ENCODE peak calls at places on chromosomes 4 and X, in seven cellular contexts. U is HepG2, L is A549, F is WTC11, N is endothelial cell of umbilical vein, D is HCT116, S is K562. P is an unnamed sample.

GRCh38 chr4:77911091-77911490 is 48.5 kb downstream of the MRPL1 start:
- DNase-seq in N (no peak), U (no peak), D (no peak), F (no peak), S (no peak), L (no peak), P (no peak)

GRCh38 chr4:114005569-114006442 is 26.4 kb upstream of the ARSJ start:
- DNase-seq in U (no peak), D (no peak), L (no peak), N (peak), F (no peak), S (no peak), P (no peak)

GRCh38 chrX:135591871-135592270 is 71.4 kb downstream of the INTS6L start:
- DNase-seq in L (no peak), N (no peak), D (no peak), U (no peak), F (no peak), S (no peak), P (no peak)

GRCh38 chr4:139274790-139275189 is 5.2 kb downstream of the MGARP start:
- DNase-seq in D (no peak), L (no peak), F (no peak), N (no peak), U (no peak), S (no peak), P (no peak)

GRCh38 chr4:181528570-181529184 is 714.5 kb upstream of the TENM3 start:
- DNase-seq in U (peak), L (peak), N (no peak), F (peak), D (peak), S (peak), P (peak)

GRCh38 chr4:5660185-5660584 is 48.2 kb downstream of the EVC2 start:
- DNase-seq in F (no peak), L (no peak), U (no peak), N (no peak), D (no peak), S (no peak), P (no peak)

GRCh38 chr4:8392591-8393190 is 47.8 kb downstream of the ACOX3 start:
- DNase-seq in L (no peak), D (no peak), F (no peak), N (peak), S (no peak), U (no peak), P (no peak)

GRCh38 chr4:53781614-53782467 is 190.6 kb upstream of the LNX1 start:
- DNase-seq in F (no peak), S (no peak), N (peak), U (peak), D (no peak), L (peak), P (no peak)

GRCh38 chrX:39874202-39874816 is 223.4 kb downstream of the BCOR start:
- DNase-seq in U (no peak), S (no peak), F (no peak), D (no peak), N (peak), L (no peak), P (no peak)

GRCh38 chr4:10006604-10007435 is 14.5 kb downstream of the SLC2A9 start:
- DNase-seq in D (peak), N (peak), U (peak), L (peak), S (no peak), F (no peak), P (no peak)

GRCh38 chr4:140935259-140935658 is 179.1 kb upstream of the TBC1D9 start:
- DNase-seq in N (no peak), U (no peak), S (no peak), F (no peak), L (no peak), D (no peak), P (peak)

GRCh38 chrX:83845397-83845796 is 15.5 kb upstream of the CYLC1 start:
- DNase-seq in L (peak), N (peak), D (peak), F (no peak), U (peak), S (peak), P (peak)

GRCh38 chrX:20059467-20060128 is 57.1 kb downstream of the MAP7D2 start:
- DNase-seq in L (no peak), S (no peak), N (no peak), F (no peak), D (no peak), U (no peak), P (no peak)

GRCh38 chr4:40550900-40551546 is 78.6 kb downstream of the RBM47 start:
- DNase-seq in S (peak), D (peak), U (peak), N (peak), L (peak), F (no peak), P (no peak)

GRCh38 chr4:144575181-144575580 is 70.8 kb upstream of the HHIP start:
- DNase-seq in D (no peak), F (no peak), L (no peak), N (peak), S (no peak), U (no peak), P (no peak)

GRCh38 chrX:54358424-54359211 is 772 bp upstream of the WNK3 start:
- DNase-seq in F (peak), U (no peak), D (no peak), L (no peak), S (no peak), N (peak), P (peak)

GRCh38 chr4:153947998-153948397 is 159.1 kb upstream of the SFRP2 start:
- DNase-seq in D (no peak), S (no peak), N (no peak), F (no peak), U (no peak), L (no peak), P (no peak)

GRCh38 chrX:117843749-117844148 is 272.9 kb downstream of the KLHL13 start:
- DNase-seq in L (no peak), S (no peak), U (no peak), F (no peak), D (no peak), N (no peak), P (no peak)

GRCh38 chrX:39513836-39514235 is 583.9 kb downstream of the BCOR start:
- DNase-seq in D (no peak), U (no peak), L (peak), S (peak), N (no peak), F (no peak), P (no peak)

GRCh38 chr4:30839583-30840520 is 119.7 kb downstream of the PCDH7 start:
- DNase-seq in D (peak), S (no peak), L (no peak), F (no peak), N (peak), U (no peak), P (no peak)

GRCh38 chr4:38562751-38563198 is 101.2 kb upstream of the KLF3 start:
- DNase-seq in D (no peak), F (no peak), N (peak), S (no peak), U (peak), L (no peak), P (peak)

GRCh38 chrX:53714580-53715335 is 28.2 kb upstream of the HUWE1 start:
- DNase-seq in D (peak), S (no peak), F (peak), N (peak), U (no peak), L (no peak), P (no peak)

DNA sequence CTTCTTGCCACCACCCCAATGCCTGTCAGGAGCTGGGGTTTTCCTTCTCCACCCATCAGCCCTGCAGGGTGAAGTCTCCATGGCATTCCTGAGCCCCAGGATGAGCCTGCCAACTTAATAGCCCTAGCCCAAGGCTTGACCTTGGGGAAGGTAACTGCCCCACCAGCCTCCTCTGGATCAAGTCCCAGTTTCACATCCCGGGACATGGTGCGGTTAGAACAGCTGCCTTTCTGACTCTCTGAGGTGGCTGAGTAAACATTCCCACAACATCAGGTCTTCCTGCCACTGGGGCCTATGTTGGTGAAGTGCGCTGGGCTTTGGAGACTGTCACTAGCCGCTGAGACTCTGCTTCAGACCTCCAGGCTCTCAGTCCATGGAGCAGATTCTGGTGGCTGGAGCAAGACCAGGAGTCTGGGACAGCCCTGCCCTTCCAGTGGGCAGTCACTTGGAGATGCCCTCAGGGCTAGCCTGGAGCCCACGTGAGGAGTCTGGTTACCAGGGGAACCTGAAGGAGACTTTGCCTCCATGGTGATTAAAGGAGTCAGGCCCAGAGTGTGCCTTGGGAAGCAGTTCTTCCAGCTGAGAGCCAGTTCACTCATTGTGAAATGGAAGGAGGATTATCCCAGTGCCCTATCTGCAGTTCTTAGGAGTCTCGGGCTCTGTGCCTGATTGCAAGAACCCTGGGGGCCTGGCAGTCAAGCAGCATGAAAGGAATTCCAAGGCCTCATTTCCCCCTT is 56.8 kb downstream of the SMIM20 start:
- DNase-seq in S (no peak), N (no peak), D (no peak), L (no peak), U (peak), F (no peak), P (no peak)
- TF ChIP-seq MAX in S (no peak), N (no peak), D (no peak), L (no peak), U (no peak), F (no peak), P (no peak)

DNA sequence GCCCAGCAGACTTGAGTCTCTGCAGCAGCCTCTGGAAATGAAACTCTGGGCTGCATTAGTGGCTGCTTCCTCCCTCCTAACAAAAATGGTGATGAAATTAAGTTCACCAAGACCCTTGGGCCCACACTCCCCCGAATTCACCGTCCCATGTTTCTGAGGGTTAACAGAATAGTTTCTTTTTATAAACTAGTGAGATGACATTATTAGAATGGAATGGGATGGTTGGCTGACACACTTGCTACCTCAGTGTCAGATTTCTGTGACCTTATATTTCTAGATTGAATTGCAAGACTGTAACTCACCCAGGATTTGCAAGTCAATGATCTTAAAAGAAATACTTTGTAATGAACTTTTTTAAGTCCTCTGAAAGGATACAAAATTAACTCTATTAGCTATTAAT is 127.1 kb downstream of the SHROOM3 start:
- DNase-seq in L (no peak), N (no peak), D (no peak), U (no peak), F (no peak), S (no peak), P (no peak)
- TF ChIP-seq MAX in L (no peak), N (no peak), D (no peak), U (no peak), F (no peak), S (no peak), P (no peak)

GRCh38 chrX:9844936-9845573 is 58.8 kb downstream of the SHROOM2 start:
- DNase-seq in S (no peak), F (no peak), L (no peak), N (peak), U (no peak), D (no peak), P (no peak)
- TF ChIP-seq MAX in S (no peak), F (no peak), L (no peak), N (no peak), U (no peak), D (no peak), P (no peak)

GRCh38 chr4:102230194-102230593 is 115.1 kb downstream of the SLC39A8 start:
- DNase-seq in S (no peak), U (no peak), F (no peak), L (no peak), D (no peak), N (no peak), P (no peak)
- TF ChIP-seq MAX in S (no peak), U (no peak), F (no peak), L (no peak), D (no peak), N (no peak), P (no peak)